ENCODE peak calls at places on chromosomes 13 and 19, in five cellular contexts. R is amniotic stem cell; B is epithelial cell of esophagus; M is activated CD8-positive, alpha-beta memory T cell treated with anti-CD3 and anti-CD28 coated beads, Interleukin-2, amount 50 U/mL, for 48 hours; A is heart left ventricle. F is an unnamed sample.

GRCh38 chr19:2428027-2428690 is 773 bp upstream of the TIMM13 start:
- DNase-seq in R (no peak), B (peak; percentile 34), M (peak; percentile 52), A (no peak), F (no peak)

GRCh38 chr19:54256250-54257115 is 590 bp downstream of the LILRB5 start:
- DNase-seq in R (no peak), B (no peak), M (no peak), A (no peak), F (no peak)

GRCh38 chr19:5154129-5154798 is 185.4 kb downstream of the KDM4B start:
- DNase-seq in R (no peak), B (no peak), M (peak; percentile 83), A (peak; percentile 61), F (no peak)

GRCh38 chr19:843180-843835 is 2.5 kb downstream of the PRTN3 start:
- DNase-seq in R (no peak), B (peak; percentile 28), M (no peak), A (peak; percentile 68), F (no peak)

GRCh38 chr19:40467007-40467565 is 285 bp downstream of the SPTBN4 start:
- DNase-seq in R (no peak), B (no peak), M (peak; percentile 64), A (peak; percentile 67), F (no peak)

GRCh38 chr13:94239135-94239534 is 240.3 kb downstream of the DCT start:
- DNase-seq in R (no peak), B (peak; percentile 16), M (no peak), A (no peak), F (no peak)

GRCh38 chr19:53771133-53771532 is 53.0 kb downstream of the NLRP12 start:
- DNase-seq in R (no peak), B (peak; percentile 40), M (no peak), A (no peak), F (no peak)

GRCh38 chr13:48741377-48741776 is 87.6 kb downstream of the CYSLTR2 start:
- DNase-seq in R (no peak), B (no peak), M (no peak), A (no peak), F (peak; percentile 47)

GRCh38 chr13:97258801-97259200 is 36.7 kb downstream of the MBNL2 start:
- DNase-seq in R (no peak), B (no peak), M (no peak), A (no peak), F (no peak)

GRCh38 chr19:16325671-16326400 is 1.2 kb downstream of the KLF2 start:
- DNase-seq in R (no peak), B (no peak), M (peak; percentile 64), A (peak; percentile 72), F (no peak)

GRCh38 chr13:112587767-112588489 is at the start of gene TUBGCP3:
- DNase-seq in R (peak; percentile 75), B (peak; percentile 82), M (peak; percentile 90), A (peak; percentile 93), F (peak; percentile 33)